ENCODE peak calls at places on chromosomes 13 and 19, in six cellular contexts. P is tibial nerve, Y is tibial artery, H is IMR-90, V is cardiac muscle cell, L is MM.1S. C is an unnamed sample.
A peak's percentile ranks its signal among the peaks of the same experiment; 100 is the strongest.

GRCh38 chr13:18953139-18953930 is 228.3 kb downstream of the TUBA3C start:
- DNase-seq in H (no peak), V (no peak), P (no peak), L (no peak), Y (no peak), C (no peak)

GRCh38 chr19:5128251-5128931 is 159.5 kb downstream of the KDM4B start:
- DNase-seq in V (peak; percentile 95), L (no peak), Y (peak; percentile 86), H (peak; percentile 75), P (peak; percentile 39), C (peak; percentile 67)

GRCh38 chr13:44312898-44313551 is 60.6 kb upstream of the SERP2 start:
- DNase-seq in L (no peak), P (no peak), V (no peak), H (peak; percentile 95), Y (no peak), C (no peak)

GRCh38 chr19:5235458-5236219 is 105.0 kb downstream of the PTPRS start:
- DNase-seq in P (no peak), Y (no peak), V (no peak), H (no peak), L (no peak), C (no peak)

GRCh38 chr13:37960427-37960826 is 90.9 kb upstream of the TRPC4 start:
- DNase-seq in P (no peak), Y (no peak), V (no peak), L (no peak), H (peak; percentile 1), C (no peak)

GRCh38 chr19:872266-872951 is 12.9 kb downstream of the CFD start:
- DNase-seq in Y (no peak), L (peak; percentile 81), V (peak; percentile 53), H (peak; percentile 38), P (no peak), C (no peak)

GRCh38 chr13:73901324-73902068 is 232.7 kb downstream of the KLF12 start:
- DNase-seq in V (no peak), H (no peak), P (no peak), Y (no peak), L (no peak), C (no peak)

GRCh38 chr13:41496420-41497234 is 39.3 kb downstream of the RGCC start:
- DNase-seq in P (no peak), H (peak; percentile 95), V (no peak), L (peak; percentile 53), Y (no peak), C (no peak)

GRCh38 chr13:44818428-44818827 is 170.8 kb downstream of the NUFIP1 start:
- DNase-seq in V (peak; percentile 20), Y (no peak), P (no peak), L (no peak), H (peak; percentile 43), C (no peak)

GRCh38 chr19:54299126-54299498 is 13.9 kb downstream of the LILRA5 start:
- DNase-seq in V (no peak), L (no peak), Y (no peak), H (no peak), P (no peak), C (no peak)

GRCh38 chr13:24724714-24725113 is 39.3 kb upstream of the RNF17 start:
- DNase-seq in H (no peak), L (no peak), V (no peak), P (no peak), Y (no peak), C (no peak)

GRCh38 chr19:10290439-10290875 is 705 bp downstream of the ICAM5 start:
- DNase-seq in P (no peak), V (peak; percentile 32), Y (no peak), L (no peak), H (peak; percentile 7), C (no peak)

GRCh38 chr13:85528578-85529215 is 270.5 kb downstream of the SLITRK6 start:
- DNase-seq in Y (no peak), P (no peak), V (no peak), H (peak; percentile 90), L (no peak), C (no peak)

GRCh38 chr19:10520652-10521318 is 3.5 kb upstream of the S1PR5 start:
- DNase-seq in P (no peak), V (no peak), L (no peak), Y (no peak), H (no peak), C (no peak)

GRCh38 chr19:13832096-13832495 is 36.9 kb downstream of the ZSWIM4 start:
- DNase-seq in L (no peak), Y (no peak), H (no peak), P (no peak), V (no peak), C (no peak)

GRCh38 chr13:48646791-48647190 is 6.9 kb upstream of the CYSLTR2 start:
- DNase-seq in Y (no peak), V (no peak), P (no peak), H (no peak), L (no peak), C (no peak)

GRCh38 chr13:76017861-76018556 is 381.9 kb downstream of the LMO7 start:
- DNase-seq in Y (no peak), V (no peak), H (no peak), L (no peak), P (no peak), C (no peak)

GRCh38 chr19:31066385-31066784 is 282.9 kb downstream of the TSHZ3 start:
- DNase-seq in H (peak; percentile 78), P (no peak), L (no peak), Y (no peak), V (no peak), C (no peak)
- H3K4me1 ChIP-seq in H (peaks cover 3% of the 10 kb centered on the region), P (peaks cover 21% of the 10 kb centered on the region), L (no peaks in the 10 kb centered on the region), Y (no peaks in the 10 kb centered on the region), V (peaks cover 7% of the 10 kb centered on the region), C (no peaks in the 10 kb centered on the region)

GRCh38 chr19:28541602-28542393 is 671.2 kb downstream of the UQCRFS1 start:
- DNase-seq in H (no peak), Y (no peak), P (no peak), L (no peak), V (no peak), C (no peak)
- H3K27me3 ChIP-seq in H (no peaks in the 10 kb centered on the region), Y (no peaks in the 10 kb centered on the region), P (no peaks in the 10 kb centered on the region), L (no peaks in the 10 kb centered on the region), V (no peaks in the 10 kb centered on the region), C (no peaks in the 10 kb centered on the region)

GRCh38 chr19:18589380-18590272 is 1.0 kb downstream of the REX1BD start:
- DNase-seq in Y (peak; percentile 88), L (peak; percentile 76), V (peak; percentile 81), P (no peak), H (peak; percentile 55), C (peak; percentile 68)

GRCh38 chr19:18588611-18589379 is at the start of gene REX1BD:
- DNase-seq in H (peak; percentile 68), P (peak; percentile 55), Y (peak; percentile 91), V (peak; percentile 87), L (peak; percentile 88), C (peak; percentile 84)

GRCh38 chr19:18587962-18588610 is 512 bp upstream of the REX1BD start:
- DNase-seq in Y (no peak), H (no peak), V (no peak), P (no peak), L (no peak), C (no peak)

GRCh38 chr19:18587561-18587960 is 1.0 kb upstream of the REX1BD start:
- DNase-seq in V (no peak), Y (no peak), P (no peak), L (no peak), H (no peak), C (no peak)

DNA sequence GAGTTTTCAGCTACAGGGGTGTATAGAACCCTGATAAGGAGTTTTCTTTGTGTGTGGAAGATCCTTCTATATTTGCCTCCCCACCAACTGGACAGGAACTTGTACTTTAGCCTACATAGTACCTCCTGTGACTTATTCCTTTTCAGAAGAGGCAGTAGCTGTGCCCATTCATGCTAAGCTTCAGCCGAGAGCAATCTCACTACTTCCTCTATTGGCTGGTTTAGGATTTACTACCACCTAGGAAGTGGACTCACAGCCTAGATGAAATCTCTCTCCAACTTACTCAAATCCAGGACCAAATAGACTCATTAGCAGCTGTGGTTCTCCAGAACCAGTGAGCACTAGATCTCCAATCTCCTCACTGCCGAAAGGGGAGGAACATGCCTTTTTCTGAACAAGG is 2.3 kb upstream of the REX1BD start:
- DNase-seq in V (no peak), L (no peak), P (no peak), Y (no peak), H (no peak), C (no peak)
- TF ChIP-seq CTCF in V (no peak), L (no peak), P (no peak), Y (no peak), H (no peak), C (no peak)

GRCh38 chr19:34181111-34181864 is 9.0 kb downstream of the LSM14A start:
- DNase-seq in L (no peak), H (no peak), P (no peak), V (no peak), Y (no peak), C (no peak)

GRCh38 chr19:34182125-34182524 is 9.8 kb downstream of the LSM14A start:
- DNase-seq in H (no peak), Y (no peak), P (no peak), L (no peak), V (no peak), C (no peak)

GRCh38 chr19:34179066-34179465 is 6.8 kb downstream of the LSM14A start:
- DNase-seq in P (no peak), Y (no peak), H (no peak), V (no peak), L (no peak), C (no peak)

GRCh38 chr19:34180273-34180672 is 8.0 kb downstream of the LSM14A start:
- DNase-seq in Y (no peak), H (no peak), V (no peak), L (no peak), P (no peak), C (no peak)

GRCh38 chr19:34180709-34181108 is 8.4 kb downstream of the LSM14A start:
- DNase-seq in P (no peak), Y (no peak), V (no peak), L (no peak), H (no peak), C (no peak)
- H3K4me1 ChIP-seq in P (peaks cover 92% of the 10 kb centered on the region), Y (no peaks in the 10 kb centered on the region), V (peaks cover 37% of the 10 kb centered on the region), L (peaks cover 7% of the 10 kb centered on the region), H (peaks cover 15% of the 10 kb centered on the region), C (peaks cover 9% of the 10 kb centered on the region)

GRCh38 chr13:111114362-111115050 is 604 bp upstream of the ARHGEF7 start:
- DNase-seq in H (peak; percentile 43), Y (peak; percentile 81), L (peak; percentile 26), P (no peak), V (peak; percentile 54), C (peak; percentile 51)
- H3K27me3 ChIP-seq in H (peaks cover 69% of the 10 kb centered on the region), Y (no peaks in the 10 kb centered on the region), L (peaks cover 33% of the 10 kb centered on the region), P (no peaks in the 10 kb centered on the region), V (peaks cover 97% of the 10 kb centered on the region), C (peaks cover 8% of the 10 kb centered on the region)

DNA sequence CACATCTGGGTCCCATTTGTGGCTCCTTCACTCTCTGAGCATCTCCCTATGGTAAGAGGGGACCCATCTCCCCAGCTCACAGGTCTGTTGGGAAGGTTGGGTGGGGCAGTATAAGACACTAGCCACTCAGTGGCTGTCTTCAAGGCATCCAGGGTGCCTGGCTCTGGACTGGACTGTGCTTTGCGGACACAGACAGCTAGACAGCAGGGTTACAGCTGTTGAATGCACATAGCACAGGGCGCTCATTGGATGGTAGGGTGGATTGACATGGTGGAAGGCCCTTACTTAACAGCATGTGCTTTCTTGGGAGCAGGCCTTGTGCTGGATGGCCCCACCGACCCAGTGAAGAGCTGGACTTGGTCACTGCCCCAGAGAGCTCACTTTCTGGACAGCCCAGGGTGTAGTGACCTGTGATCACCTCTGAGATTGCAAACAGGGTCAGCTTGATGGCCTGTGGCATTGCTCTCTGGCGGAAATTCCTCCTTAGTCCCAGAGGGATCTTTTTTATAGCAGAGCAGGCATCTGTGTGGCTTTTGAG is 1.9 kb downstream of the ZNF444 start:
- DNase-seq in Y (no peak), V (no peak), H (no peak), L (no peak), P (no peak), C (no peak)
- TF ChIP-seq CTCF in Y (no peak), V (no peak), H (no peak), L (no peak), P (no peak), C (no peak)

C was measured in uterus.